ENCODE peak calls at places on chromosomes 3 and 15, in eight cellular contexts. R is HEK293T, I is heart left ventricle, F is dermis microvascular lymphatic vessel endothelial cell, J is HFFc6, D is NAMALWA, L is neural crest cell, T is fibroblast of the aortic adventitia. O is an unnamed sample.

GRCh38 chr15:35288580-35288979 is 203.5 kb upstream of the NANOGP8 start:
- DNase-seq in R (no peak), I (no peak), F (no peak), J (no peak), D (no peak), L (no peak), T (no peak), O (no peak)

GRCh38 chr3:129034650-129035049 is 25.9 kb upstream of the GP9 start:
- DNase-seq in R (peak), I (no peak), F (no peak), J (no peak), D (peak), L (no peak), T (no peak), O (no peak)

GRCh38 chr3:185207931-185208746 is 45.7 kb downstream of the EHHADH start:
- DNase-seq in R (no peak), I (no peak), F (no peak), J (peak), D (no peak), L (no peak), T (peak), O (peak)

GRCh38 chr3:15606434-15606891 is 4.9 kb downstream of the BTD start:
- DNase-seq in R (no peak), I (no peak), F (no peak), J (no peak), D (no peak), L (no peak), T (peak), O (no peak)

GRCh38 chr15:74517096-74517495 is 23.9 kb upstream of the ARID3B start:
- DNase-seq in R (no peak), I (no peak), F (no peak), J (no peak), D (no peak), L (no peak), T (no peak), O (no peak)

GRCh38 chr15:41607033-41607432 is 48.0 kb downstream of the TYRO3 start:
- DNase-seq in R (no peak), I (no peak), F (no peak), J (peak), D (no peak), L (no peak), T (peak), O (peak)

GRCh38 chr15:42576040-42576594 is 711 bp downstream of the STARD9 start:
- DNase-seq in R (no peak), I (no peak), F (no peak), J (no peak), D (peak), L (no peak), T (no peak), O (no peak)

GRCh38 chr3:21158801-21159564 is 592.0 kb downstream of the ZNF385D start:
- DNase-seq in R (no peak), I (no peak), F (no peak), J (peak), D (no peak), L (no peak), T (peak), O (peak)

GRCh38 chr15:80411788-80412288 is 7.7 kb downstream of the ARNT2 start:
- DNase-seq in R (no peak), I (no peak), F (no peak), J (no peak), D (no peak), L (no peak), T (no peak), O (no peak)

O was measured in amniotic epithelial cell.